ENCODE peak calls at places on chromosome 17, in six cellular contexts. J, I, Z, A, V and Y are unnamed samples.

GRCh38 chr17:77212081-77212832 is 71.5 kb downstream of the SEC14L1 start:
- ATAC-seq in J (no peak), I (no peak), Z (no peak), A (no peak), V (no peak), Y (no peak)

GRCh38 chr17:69719474-69720048 is 305.1 kb downstream of the MAP2K6 start:
- ATAC-seq in J (no peak), I (no peak), Z (no peak), A (no peak), V (no peak), Y (no peak)

GRCh38 chr17:28916302-28916934 is 13.5 kb upstream of the DHRS13 start:
- ATAC-seq in J (peak; percentile 50), I (peak; percentile 63), Z (peak; percentile 65), A (no peak), V (peak; percentile 86), Y (peak; percentile 41)

GRCh38 chr17:27601975-27602302 is 29.0 kb upstream of the LGALS9 start:
- ATAC-seq in J (no peak), I (no peak), Z (no peak), A (no peak), V (no peak), Y (no peak)

GRCh38 chr17:64262125-64262421 is 987 bp downstream of the TEX2 start:
- ATAC-seq in J (no peak), I (peak; percentile 46), Z (no peak), A (no peak), V (peak; percentile 15), Y (no peak)

GRCh38 chr17:39604911-39605491 is 2.7 kb downstream of the NEUROD2 start:
- ATAC-seq in J (no peak), I (no peak), Z (no peak), A (no peak), V (no peak), Y (no peak)

GRCh38 chr17:4839965-4840892 is 7.1 kb downstream of the MINK1 start:
- ATAC-seq in J (peak; percentile 42), I (no peak), Z (no peak), A (no peak), V (no peak), Y (peak; percentile 38)

GRCh38 chr17:2138768-2139167 is 83.9 kb downstream of the HIC1 start:
- ATAC-seq in J (no peak), I (peak; percentile 69), Z (no peak), A (no peak), V (peak; percentile 87), Y (no peak)

GRCh38 chr17:33056392-33057146 is 64.9 kb downstream of the SPACA3 start:
- ATAC-seq in J (no peak), I (peak; percentile 82), Z (no peak), A (no peak), V (no peak), Y (no peak)

GRCh38 chr17:44241104-44241503 is 21.6 kb upstream of the UBTF start:
- ATAC-seq in J (no peak), I (no peak), Z (no peak), A (no peak), V (no peak), Y (no peak)

GRCh38 chr17:7947651-7948050 is 15.6 kb downstream of the CNTROB start:
- ATAC-seq in J (no peak), I (no peak), Z (no peak), A (no peak), V (no peak), Y (no peak)

GRCh38 chr17:77884019-77884418 is 74.5 kb upstream of the TNRC6C start:
- ATAC-seq in J (no peak), I (no peak), Z (no peak), A (no peak), V (peak; percentile 42), Y (no peak)

GRCh38 chr17:58273453-58274104 is 7.2 kb downstream of the MPO start:
- ATAC-seq in J (no peak), I (no peak), Z (no peak), A (no peak), V (no peak), Y (peak; percentile 83)

GRCh38 chr17:81821603-81822311 is 11.3 kb downstream of the MCRIP1 start:
- ATAC-seq in J (no peak), I (peak; percentile 94), Z (peak; percentile 91), A (peak; percentile 33), V (peak; percentile 77), Y (peak; percentile 44)

GRCh38 chr17:80287806-80288579 is 27.3 kb downstream of the RNF213 start:
- ATAC-seq in J (no peak), I (peak; percentile 7), Z (no peak), A (no peak), V (no peak), Y (no peak)